ENCODE peak calls at places on chromosomes 5 and 9, in four cellular contexts. K is esophagus squamous epithelium, D is heart left ventricle, H is fibroblast of mammary gland. X is an unnamed sample.

GRCh38 chr9:35820076-35820475 is 5.2 kb upstream of the HINT2 start:
- DNase-seq in K (no peak), D (no peak), H (peak), X (no peak)

GRCh38 chr9:132937463-132937901 is 6.9 kb downstream of the TSC1 start:
- DNase-seq in K (no peak), D (no peak), H (peak), X (no peak)

GRCh38 chr5:69335341-69335975 is 2.9 kb upstream of the CCDC125 start:
- DNase-seq in K (no peak), D (no peak), H (no peak), X (no peak)

GRCh38 chr9:71079451-71079850 is 42.0 kb downstream of the TRPM3 start:
- DNase-seq in K (no peak), D (no peak), H (peak), X (no peak)

GRCh38 chr5:169637085-169637855 is at the start of gene DOCK2:
- DNase-seq in K (peak), D (peak), H (no peak), X (peak)

GRCh38 chr5:137453476-137454080 is 45.5 kb downstream of the SPOCK1 start:
- DNase-seq in K (no peak), D (no peak), H (peak), X (no peak)

GRCh38 chr5:150637245-150638052 is 3.0 kb upstream of the SYNPO start:
- DNase-seq in K (no peak), D (no peak), H (peak), X (no peak)

GRCh38 chr5:150851039-150851438 is 4.7 kb downstream of the IRGM start:
- DNase-seq in K (no peak), D (no peak), H (no peak), X (no peak)

GRCh38 chr5:72015103-72015548 is 92.1 kb upstream of the MAP1B start:
- DNase-seq in K (no peak), D (peak), H (peak), X (no peak)

GRCh38 chr9:35028341-35028740 is 38.8 kb downstream of the DNAJB5 start:
- DNase-seq in K (no peak), D (no peak), H (peak), X (no peak)

GRCh38 chr9:99057665-99058625 is 47.0 kb upstream of the TGFBR1 start:
- DNase-seq in K (no peak), D (no peak), H (peak), X (peak)

GRCh38 chr5:132753135-132753987 is 6.1 kb downstream of the CCNI2 start:
- DNase-seq in K (no peak), D (no peak), H (no peak), X (no peak)

GRCh38 chr9:12516573-12516972 is 176.6 kb upstream of the TYRP1 start:
- DNase-seq in K (no peak), D (no peak), H (no peak), X (no peak)

GRCh38 chr5:123090641-123091257 is 1.7 kb downstream of the PRDM6 start:
- DNase-seq in K (no peak), D (no peak), H (no peak), X (peak)

GRCh38 chr5:91189480-91190332 is 193.4 kb downstream of the ARRDC3 start:
- DNase-seq in K (no peak), D (peak), H (peak), X (no peak)

DNA sequence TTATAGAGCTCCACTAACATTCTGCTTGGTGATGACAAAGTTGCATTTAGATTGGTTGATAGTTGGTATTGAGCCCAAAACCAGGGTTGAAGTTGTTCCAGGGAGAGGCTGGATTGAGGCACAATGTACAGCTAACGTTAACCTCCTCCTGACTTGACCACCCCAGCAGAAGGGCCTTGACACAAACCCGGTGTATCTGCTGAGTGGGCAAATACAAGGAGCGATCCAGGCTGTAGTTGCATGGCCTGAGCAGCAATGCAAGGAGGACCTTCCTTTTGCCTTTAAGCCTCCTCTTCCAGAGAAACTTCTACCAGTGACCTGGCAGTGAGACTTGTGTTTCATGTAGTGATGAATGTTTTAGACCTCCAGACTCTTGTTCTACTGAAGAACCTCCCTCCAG is 66.2 kb upstream of the GAS1 start:
- DNase-seq in K (no peak), D (no peak), H (no peak), X (no peak)
- TF ChIP-seq CTCF in K (no peak), D (no peak), H (no peak), X (no peak)

DNA sequence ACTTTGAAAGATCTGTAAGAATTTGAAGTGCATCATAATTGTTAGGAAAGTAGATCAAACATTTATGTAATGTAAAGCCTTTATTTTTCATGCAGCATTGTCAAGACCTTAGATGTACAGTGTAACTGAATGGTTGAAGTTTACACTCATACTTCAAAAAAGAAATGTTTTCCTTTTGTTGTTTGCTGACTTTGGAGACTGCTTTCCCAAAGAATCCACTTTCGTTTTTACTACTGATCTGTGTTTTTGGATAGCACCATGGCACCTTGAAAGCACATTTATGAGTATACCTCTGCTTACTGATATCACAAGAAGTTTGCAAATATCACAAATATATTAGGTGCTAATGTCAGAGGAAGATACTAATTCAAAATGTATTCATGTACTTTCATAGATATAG is 50.0 kb downstream of the PIP5K1B start:
- DNase-seq in K (no peak), D (no peak), H (no peak), X (no peak)
- TF ChIP-seq CTCF in K (no peak), D (no peak), H (no peak), X (no peak)

GRCh38 chr5:95932941-95933340 is 28.7 kb downstream of the ELL2 start:
- DNase-seq in K (no peak), D (no peak), H (no peak), X (no peak)
- TF ChIP-seq CTCF in K (no peak), D (no peak), H (no peak), X (no peak)

GRCh38 chr9:75083188-75083976 is 4.6 kb downstream of the NMRK1 start:
- DNase-seq in K (no peak), D (peak), H (no peak), X (no peak)
- TF ChIP-seq CTCF in K (no peak), D (no peak), H (no peak), X (no peak)

DNA sequence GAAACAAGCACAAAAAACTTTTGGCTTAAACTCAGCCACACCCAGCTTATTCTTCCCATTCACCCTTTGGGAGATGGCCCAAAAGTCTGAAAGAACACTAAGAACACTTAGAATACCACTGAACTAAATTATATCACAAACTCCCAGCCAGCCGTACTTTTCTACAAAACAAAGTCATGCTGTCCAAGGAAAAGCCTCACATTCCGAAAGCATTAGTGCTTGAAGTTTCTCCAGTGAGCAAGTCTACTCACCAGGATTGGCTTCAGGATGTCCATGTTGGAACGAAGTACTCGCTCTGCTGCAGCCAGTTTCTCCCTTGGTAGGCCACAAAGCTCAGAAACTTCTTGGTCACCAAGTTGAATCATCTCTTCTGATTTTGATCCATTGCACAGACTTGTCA is 69.7 kb downstream of the ABCA1 start:
- DNase-seq in K (no peak), D (no peak), H (peak), X (no peak)
- TF ChIP-seq CTCF in K (no peak), D (no peak), H (no peak), X (no peak)

DNA sequence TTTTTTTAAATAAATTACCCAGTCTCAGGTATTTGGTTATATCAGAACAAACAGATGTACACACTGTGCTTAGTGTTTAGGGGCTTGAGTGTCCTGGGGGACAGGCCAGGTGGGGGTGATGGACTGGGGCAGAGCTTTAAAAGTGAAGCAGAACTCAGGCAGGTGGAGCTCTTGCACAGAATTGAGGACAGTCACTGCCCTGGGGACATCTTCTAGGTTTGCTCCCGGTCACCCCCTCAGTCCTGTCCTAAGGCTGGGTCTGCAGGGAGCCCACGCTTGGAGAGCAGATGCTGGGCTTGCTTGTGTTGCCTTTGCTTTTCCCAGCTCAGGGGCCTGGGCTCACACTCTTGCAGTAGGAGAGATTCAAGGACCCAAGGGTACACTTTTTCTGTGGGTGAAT is 10.8 kb downstream of the GADD45G start:
- DNase-seq in K (no peak), D (no peak), H (no peak), X (no peak)
- TF ChIP-seq CTCF in K (no peak), D (no peak), H (no peak), X (no peak)

DNA sequence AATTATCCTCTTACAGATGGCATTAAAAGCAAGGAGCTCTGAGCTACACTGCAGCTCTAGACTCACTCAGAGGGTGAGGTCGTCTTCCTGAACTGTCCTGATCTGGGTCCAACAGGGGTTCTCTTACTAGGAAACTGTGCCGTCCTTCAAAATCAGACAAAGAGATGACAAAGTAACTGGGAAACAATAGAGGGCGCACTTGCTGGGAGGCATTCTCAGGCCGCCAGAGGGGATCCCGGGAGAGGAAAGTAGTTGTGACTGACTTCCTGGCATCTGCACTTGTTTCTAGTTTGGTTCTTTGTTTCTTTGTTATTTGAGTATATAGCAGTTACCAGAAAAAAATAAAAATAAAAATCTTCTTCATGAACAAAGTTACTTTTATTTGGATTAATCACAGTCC is 142.9 kb upstream of the MSX2 start:
- DNase-seq in K (no peak), D (no peak), H (peak), X (no peak)
- TF ChIP-seq CTCF in K (no peak), D (peak), H (peak), X (no peak)

DNA sequence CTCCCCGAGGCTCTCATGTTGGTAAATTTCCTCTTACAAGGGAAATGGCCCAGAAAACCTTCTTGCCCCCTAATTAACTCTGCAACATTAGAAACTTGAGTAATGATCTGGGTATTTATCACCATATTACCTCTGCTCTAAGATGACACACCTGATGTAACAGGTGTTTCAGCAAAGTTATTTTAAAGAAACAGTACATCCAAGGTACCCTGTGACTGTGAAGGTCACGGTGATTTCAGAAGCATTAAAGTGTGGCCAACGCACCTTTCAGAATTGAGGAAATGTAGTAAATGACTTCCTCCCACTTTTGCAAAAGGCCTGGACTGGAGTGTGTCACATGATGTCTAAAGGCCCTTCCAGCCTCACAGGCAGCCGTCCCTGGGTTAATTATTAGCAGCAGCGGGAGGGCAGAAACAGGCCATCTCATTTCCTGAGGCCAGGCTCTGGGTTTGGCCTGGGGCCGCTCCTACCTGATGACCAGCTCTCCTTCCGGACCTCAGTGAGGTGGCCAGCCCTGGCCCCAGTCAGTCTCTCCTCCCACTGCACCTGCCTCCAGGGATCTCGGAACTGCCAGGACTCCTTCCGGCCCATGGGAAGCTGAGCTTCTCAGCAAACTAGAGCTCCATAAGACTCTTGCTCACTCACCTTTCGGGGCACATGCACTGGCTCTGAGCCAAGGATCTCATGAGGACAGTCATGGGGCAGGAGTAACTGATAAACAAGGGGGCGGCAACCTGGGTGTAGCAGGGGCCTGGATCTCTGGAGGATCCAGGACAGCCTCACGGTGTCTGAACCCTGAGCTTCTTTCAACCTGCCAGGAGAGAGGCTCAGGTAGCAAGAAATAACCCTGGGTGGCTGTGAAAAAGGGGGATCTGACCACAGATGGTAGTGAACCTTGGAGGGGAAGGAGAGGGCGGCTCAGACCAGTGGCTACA is 20.6 kb downstream of the PTPN3 start:
- DNase-seq in K (no peak), D (no peak), H (no peak), X (peak)
- TF ChIP-seq CTCF in K (no peak), D (no peak), H (no peak), X (no peak)

X was measured in GM20000.